ENCODE peak calls at places on chromosomes 1 and 21, in eight cellular contexts. N is activated T-cell treated with anti-CD3 and anti-CD28 coated beads for 1 hour, K is HL-60, Z is non-pigmented ciliary epithelial cell, Q is KG1, Y is LoVo, T is NCI-H82, F is Right ventricle myocardium superior. I is an unnamed sample.

GRCh38 chr1:53639251-53639721 is 99.7 kb downstream of the GLIS1 start:
- DNase-seq in N (no peak), K (no peak), Z (no peak), Q (no peak), Y (peak; percentile 49), T (no peak), F (no peak), I (peak; percentile 61)

GRCh38 chr1:99639945-99640344 is 6.0 kb upstream of the PALMD start:
- DNase-seq in N (no peak), K (no peak), Z (no peak), Q (no peak), Y (no peak), T (no peak), F (no peak), I (no peak)

GRCh38 chr1:31372961-31373896 is at the start of gene FABP3:
- DNase-seq in N (no peak), K (no peak), Z (no peak), Q (no peak), Y (peak; percentile 60), T (peak; percentile 70), F (peak; percentile 91), I (no peak)

GRCh38 chr21:45011911-45012660 is 62.3 kb upstream of the ADARB1 start:
- DNase-seq in N (no peak), K (no peak), Z (peak; percentile 74), Q (no peak), Y (peak; percentile 72), T (peak; percentile 96), F (peak; percentile 39), I (peak; percentile 80)

GRCh38 chr1:211259596-211260126 is 495 bp downstream of the RCOR3 start:
- DNase-seq in N (peak; percentile 41), K (no peak), Z (no peak), Q (peak; percentile 72), Y (no peak), T (peak; percentile 89), F (peak; percentile 75), I (no peak)

GRCh38 chr1:76136894-76137293 is 62.3 kb downstream of the ST6GALNAC3 start:
- DNase-seq in N (no peak), K (no peak), Z (no peak), Q (no peak), Y (no peak), T (no peak), F (no peak), I (no peak)

GRCh38 chr1:86948212-86948611 is 33.8 kb downstream of the HS2ST1 start:
- DNase-seq in N (no peak), K (no peak), Z (no peak), Q (no peak), Y (no peak), T (no peak), F (peak; percentile 53), I (no peak)

GRCh38 chr1:168084396-168085231 is 52.1 kb downstream of the GPR161 start:
- DNase-seq in N (peak; percentile 48), K (peak; percentile 55), Z (no peak), Q (peak; percentile 39), Y (peak; percentile 29), T (peak; percentile 72), F (peak; percentile 85), I (no peak)

GRCh38 chr1:31476891-31477846 is 64.2 kb downstream of the SERINC2 start:
- DNase-seq in N (no peak), K (no peak), Z (no peak), Q (no peak), Y (no peak), T (peak; percentile 58), F (no peak), I (no peak)

GRCh38 chr1:94039514-94039870 is 81.5 kb downstream of the ABCA4 start:
- DNase-seq in N (peak; percentile 47), K (no peak), Z (no peak), Q (peak; percentile 46), Y (peak; percentile 63), T (peak; percentile 90), F (peak; percentile 83), I (no peak)

GRCh38 chr1:156673387-156674121 is 3.7 kb downstream of the NES start:
- DNase-seq in N (no peak), K (no peak), Z (no peak), Q (no peak), Y (no peak), T (peak; percentile 63), F (peak; percentile 24), I (no peak)

GRCh38 chr1:53643061-53643880 is 95.7 kb downstream of the GLIS1 start:
- DNase-seq in N (no peak), K (no peak), Z (no peak), Q (no peak), Y (no peak), T (no peak), F (no peak), I (no peak)

GRCh38 chr1:207283421-207283820 is 38.1 kb upstream of the CD55 start:
- DNase-seq in N (no peak), K (no peak), Z (no peak), Q (no peak), Y (no peak), T (no peak), F (no peak), I (no peak)

GRCh38 chr1:24713176-24713575 is 32.1 kb upstream of the CLIC4 start:
- DNase-seq in N (no peak), K (no peak), Z (no peak), Q (no peak), Y (no peak), T (no peak), F (no peak), I (no peak)

GRCh38 chr1:62029704-62030103 is 164.9 kb upstream of the L1TD1 start:
- DNase-seq in N (no peak), K (no peak), Z (no peak), Q (no peak), Y (no peak), T (no peak), F (no peak), I (no peak)

GRCh38 chr1:45444609-45445131 is 46.3 kb downstream of the TESK2 start:
- DNase-seq in N (no peak), K (no peak), Z (no peak), Q (no peak), Y (no peak), T (no peak), F (no peak), I (no peak)

GRCh38 chr1:206112600-206113301 is 4.4 kb downstream of the AVPR1B start:
- DNase-seq in N (no peak), K (no peak), Z (no peak), Q (no peak), Y (peak; percentile 37), T (no peak), F (no peak), I (no peak)

GRCh38 chr1:203643213-203644045 is 16.8 kb downstream of the ATP2B4 start:
- DNase-seq in N (no peak), K (no peak), Z (no peak), Q (no peak), Y (no peak), T (no peak), F (no peak), I (no peak)

GRCh38 chr21:32565856-32566465 is 19.4 kb downstream of the TCP10L start:
- DNase-seq in N (no peak), K (no peak), Z (no peak), Q (no peak), Y (no peak), T (no peak), F (no peak), I (no peak)

GRCh38 chr1:228538831-228539230 is 51.6 kb downstream of the RNF187 start:
- DNase-seq in N (no peak), K (no peak), Z (no peak), Q (no peak), Y (no peak), T (no peak), F (no peak), I (no peak)

GRCh38 chr1:145916745-145917144 is 1.8 kb downstream of the PEX11B start:
- DNase-seq in N (no peak), K (no peak), Z (no peak), Q (no peak), Y (no peak), T (no peak), F (no peak), I (peak; percentile 10)

GRCh38 chr1:186802388-186802787 is 26.4 kb upstream of the PLA2G4A start:
- DNase-seq in N (no peak), K (peak; percentile 61), Z (no peak), Q (no peak), Y (no peak), T (no peak), F (no peak), I (no peak)

GRCh38 chr1:21814241-21814918 is 2.3 kb downstream of the LDLRAD2 start:
- DNase-seq in N (peak; percentile 8), K (peak; percentile 60), Z (no peak), Q (peak; percentile 67), Y (no peak), T (peak; percentile 37), F (peak; percentile 49), I (no peak)

GRCh38 chr1:41364444-41365319 is 3.4 kb downstream of the FOXO6 start:
- DNase-seq in N (no peak), K (no peak), Z (no peak), Q (no peak), Y (no peak), T (peak; percentile 84), F (peak; percentile 39), I (no peak)

GRCh38 chr21:39373634-39374033 is 24.7 kb upstream of the HMGN1 start:
- DNase-seq in N (no peak), K (no peak), Z (no peak), Q (no peak), Y (peak; percentile 30), T (peak; percentile 61), F (no peak), I (no peak)

GRCh38 chr1:119139393-119139792 is 1.1 kb downstream of the WARS2 start:
- DNase-seq in N (no peak), K (no peak), Z (no peak), Q (peak; percentile 0), Y (no peak), T (peak; percentile 35), F (no peak), I (no peak)

GRCh38 chr1:26855636-26856035 is 7.3 kb upstream of the SFN start:
- DNase-seq in N (no peak), K (no peak), Z (no peak), Q (no peak), Y (no peak), T (no peak), F (no peak), I (no peak)

GRCh38 chr1:16191916-16192545 is 20.4 kb downstream of the ARHGEF19 start:
- DNase-seq in N (no peak), K (no peak), Z (no peak), Q (no peak), Y (no peak), T (no peak), F (no peak), I (no peak)

GRCh38 chr1:81305997-81306452 is 494.7 kb upstream of the ADGRL2 start:
- DNase-seq in N (no peak), K (no peak), Z (peak; percentile 9), Q (peak; percentile 44), Y (peak; percentile 22), T (peak; percentile 80), F (no peak), I (peak; percentile 25)

GRCh38 chr1:56137829-56138505 is 441.4 kb downstream of the PLPP3 start:
- DNase-seq in N (no peak), K (no peak), Z (no peak), Q (no peak), Y (no peak), T (no peak), F (no peak), I (no peak)

GRCh38 chr1:168397806-168398205 is 117.1 kb downstream of the TBX19 start:
- DNase-seq in N (no peak), K (no peak), Z (no peak), Q (no peak), Y (no peak), T (no peak), F (no peak), I (no peak)

GRCh38 chr1:54220004-54220811 is 20.2 kb downstream of the MRPL37 start:
- DNase-seq in N (no peak), K (peak; percentile 55), Z (no peak), Q (no peak), Y (no peak), T (peak; percentile 83), F (peak; percentile 78), I (no peak)